ENCODE peak calls at places on chromosome 16, in nine cellular contexts. Q is uterus; V is cardiac muscle cell; B is stomach; T is colonic mucosa; J is tibial artery; I is CD4-positive, alpha-beta memory T cell; H is pancreas; E is mucosa of descending colon. W is an unnamed sample. For H3K4me1, the result is how much of the 10 kb centered on the place peaks cover.

GRCh38 chr16:23182675-23183485 is at the start of gene SCNN1G:
- DNase-seq in Q (no peak), T (peak), J (no peak), H (peak), V (no peak), B (peak), E (peak), I (no peak), W (no peak)

GRCh38 chr16:19677403-19677802 is 40.6 kb downstream of the KNOP1 start:
- DNase-seq in T (no peak), Q (no peak), J (no peak), H (no peak), V (no peak), B (no peak), I (no peak), E (no peak), W (no peak)

GRCh38 chr16:71552698-71553503 is 24.0 kb downstream of the TAT start:
- DNase-seq in T (no peak), B (no peak), V (no peak), E (no peak), J (no peak), Q (no peak), I (no peak), H (no peak), W (no peak)

GRCh38 chr16:69313469-69313868 is 2.3 kb downstream of the VPS4A start:
- DNase-seq in J (no peak), B (no peak), I (no peak), Q (no peak), E (no peak), H (no peak), T (no peak), V (no peak), W (no peak)

GRCh38 chr16:14491831-14492529 is 138.1 kb downstream of the PARN start:
- DNase-seq in Q (no peak), J (no peak), B (no peak), I (no peak), T (no peak), H (no peak), E (no peak), V (no peak), W (no peak)

GRCh38 chr16:72443809-72444208 is 271.9 kb upstream of the PMFBP1 start:
- DNase-seq in H (no peak), V (no peak), B (no peak), T (no peak), Q (no peak), E (no peak), J (no peak), I (no peak), W (no peak)

GRCh38 chr16:69348222-69348621 is 3.4 kb downstream of the TMED6 start:
- DNase-seq in V (no peak), E (no peak), H (no peak), Q (no peak), T (no peak), J (no peak), B (no peak), I (no peak), W (no peak)

GRCh38 chr16:50303605-50304466 is 37.5 kb downstream of the ADCY7 start:
- DNase-seq in H (no peak), Q (peak), I (no peak), T (no peak), E (no peak), V (peak), B (no peak), J (peak), W (peak)

GRCh38 chr16:84633622-84634021 is 14.7 kb upstream of the KLHL36 start:
- DNase-seq in Q (peak), V (peak), T (no peak), H (peak), B (peak), J (peak), E (no peak), I (no peak), W (peak)

GRCh38 chr16:4477966-4478365 is 1.8 kb downstream of the HMOX2 start:
- DNase-seq in Q (no peak), T (no peak), I (no peak), B (no peak), V (peak), E (no peak), J (no peak), H (no peak), W (no peak)

GRCh38 chr16:74999683-75000480 is 1.1 kb downstream of the ZNRF1 start:
- DNase-seq in Q (peak), H (peak), V (peak), J (peak), T (peak), I (peak), E (peak), B (peak), W (peak)

GRCh38 chr16:73768786-73769203 is 527.8 kb upstream of the PSMD7 start:
- DNase-seq in E (no peak), J (peak), T (no peak), V (peak), H (no peak), Q (no peak), B (no peak), I (no peak), W (peak)

GRCh38 chr16:84086357-84086756 is 30.4 kb downstream of the MBTPS1 start:
- DNase-seq in I (no peak), B (no peak), V (no peak), Q (no peak), T (no peak), J (no peak), H (no peak), E (no peak), W (no peak)

GRCh38 chr16:49529646-49530045 is 156.0 kb downstream of the C16orf78 start:
- DNase-seq in I (no peak), H (no peak), V (no peak), E (no peak), T (no peak), B (no peak), J (no peak), Q (no peak), W (peak)

GRCh38 chr16:85754403-85754802 is 3.5 kb upstream of the C16orf74 start:
- DNase-seq in V (no peak), T (no peak), B (no peak), H (no peak), J (no peak), I (no peak), Q (no peak), E (no peak), W (no peak)

GRCh38 chr16:3498988-3499387 is 1.8 kb upstream of the CLUAP1 start:
- DNase-seq in J (no peak), E (no peak), B (no peak), I (no peak), H (no peak), T (no peak), V (no peak), Q (no peak), W (peak)

GRCh38 chr16:75801307-75801706 is 75.0 kb upstream of the CPHXL start:
- DNase-seq in Q (no peak), B (no peak), V (no peak), T (no peak), H (no peak), E (no peak), I (no peak), J (no peak), W (no peak)

GRCh38 chr16:28096974-28097373 is 33.5 kb upstream of the GSG1L start:
- DNase-seq in I (no peak), H (no peak), V (no peak), B (no peak), J (no peak), E (no peak), T (no peak), Q (no peak), W (peak)

GRCh38 chr16:28098171-28098958 is 34.9 kb upstream of the GSG1L start:
- DNase-seq in I (no peak), T (no peak), V (no peak), B (no peak), E (no peak), J (no peak), Q (no peak), H (no peak), W (peak)

GRCh38 chr16:28100810-28101532 is 37.5 kb upstream of the GSG1L start:
- DNase-seq in T (no peak), J (no peak), V (no peak), H (no peak), Q (no peak), E (no peak), I (no peak), B (no peak), W (peak)

GRCh38 chr16:28098959-28099945 is 35.7 kb upstream of the GSG1L start:
- DNase-seq in V (no peak), Q (no peak), H (no peak), T (no peak), E (no peak), B (no peak), J (no peak), I (no peak), W (no peak)

GRCh38 chr16:28097500-28097899 is 34.0 kb upstream of the GSG1L start:
- DNase-seq in T (no peak), Q (no peak), E (no peak), J (no peak), B (no peak), V (no peak), I (no peak), H (no peak), W (peak)
- H3K4me1 ChIP-seq in T (under half), Q (under half), E (under half), J (under half), B (under half), V (under half), I (under half), H (under half), W (under half)

DNA sequence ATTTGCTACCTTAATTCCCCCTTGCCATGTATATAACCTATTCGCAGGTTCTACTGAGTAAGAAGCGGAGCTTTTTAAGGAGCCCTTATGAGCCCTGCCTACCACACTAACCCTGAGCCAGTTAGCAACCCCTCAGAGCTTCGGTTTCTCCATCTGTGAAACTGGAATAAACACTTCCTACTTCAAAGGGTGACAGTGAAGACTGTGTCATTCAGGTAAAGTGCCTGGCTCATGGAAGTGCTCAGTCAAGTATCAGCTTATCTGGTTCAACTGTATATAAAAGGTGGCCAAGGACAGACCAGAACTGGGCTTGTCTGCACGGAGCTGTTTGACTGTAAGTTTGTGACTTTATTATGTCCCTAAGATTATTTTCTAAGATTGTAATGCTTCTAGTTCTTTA is 31.0 kb downstream of the TXNDC11 start:
- DNase-seq in J (no peak), E (no peak), I (no peak), Q (no peak), T (no peak), H (no peak), V (no peak), B (no peak), W (no peak)
- H3K4me1 ChIP-seq in J (under half), E (under half), I (under half), Q (under half), T (under half), H (under half), V (under half), B (under half), W (under half)

GRCh38 chr16:68273896-68274295 is 9.6 kb downstream of the SLC7A6 start:
- DNase-seq in T (no peak), V (no peak), E (no peak), H (no peak), Q (no peak), B (no peak), J (no peak), I (no peak), W (no peak)
- H3K4me1 ChIP-seq in T (under half), V (under half), E (under half), H (under half), Q (under half), B (under half), J (under half), I (half or more), W (under half)

GRCh38 chr16:17552351-17552750 is 81.6 kb upstream of the XYLT1 start:
- DNase-seq in T (no peak), V (no peak), I (no peak), B (no peak), E (no peak), J (no peak), H (no peak), Q (no peak), W (no peak)
- H3K4me1 ChIP-seq in T (under half), V (under half), I (under half), B (under half), E (under half), J (under half), H (under half), Q (under half), W (under half)

GRCh38 chr16:2086136-2086742 is 38.5 kb downstream of the TSC2 start:
- DNase-seq in E (no peak), T (no peak), H (no peak), B (peak), V (no peak), Q (no peak), I (no peak), J (no peak), W (no peak)
- H3K4me1 ChIP-seq in E (under half), T (under half), H (under half), B (under half), V (under half), Q (under half), I (under half), J (under half), W (under half)

GRCh38 chr16:80009971-80010659 is 409.6 kb upstream of the MAF start:
- DNase-seq in H (no peak), V (no peak), I (no peak), E (peak), B (no peak), J (no peak), T (no peak), Q (no peak), W (no peak)
- H3K4me1 ChIP-seq in H (under half), V (under half), I (under half), E (under half), B (under half), J (under half), T (under half), Q (under half), W (under half)

DNA sequence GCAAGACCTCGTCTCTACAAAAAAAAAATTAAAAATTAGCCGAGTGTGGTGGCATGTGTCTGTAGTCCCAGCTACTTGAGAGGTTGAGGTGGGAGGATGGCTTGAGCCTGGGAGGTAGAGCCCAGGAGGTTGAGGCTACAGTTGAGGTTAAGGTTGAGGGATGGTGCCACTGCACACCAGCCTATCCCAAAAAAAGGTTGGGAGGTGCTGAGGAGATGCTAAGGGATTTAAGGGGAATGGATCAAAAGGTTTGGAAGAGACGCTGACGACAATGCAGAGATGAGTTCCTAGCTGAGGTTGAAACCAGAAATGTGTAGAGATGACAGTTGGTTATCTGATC is 4.7 kb upstream of the NSMCE1 start:
- DNase-seq in H (no peak), B (no peak), I (no peak), E (no peak), J (no peak), Q (no peak), V (no peak), T (no peak), W (no peak)
- H3K4me1 ChIP-seq in H (under half), B (under half), I (under half), E (under half), J (under half), Q (under half), V (under half), T (under half), W (under half)

GRCh38 chr16:56671706-56672105 is 2.1 kb downstream of the MT1H start:
- DNase-seq in J (no peak), I (no peak), V (no peak), T (no peak), H (no peak), Q (no peak), B (no peak), E (no peak), W (no peak)
- H3K4me1 ChIP-seq in J (under half), I (under half), V (under half), T (under half), H (under half), Q (under half), B (under half), E (under half), W (under half)